ENCODE peak calls at places on chromosome 9, in ten cellular contexts. One of them, this sample, is unnamed.

GRCh38 chr9:90393355-90394152 is 249.1 kb downstream of the DIRAS2 start:
- DNase-seq in tibial nerve: no peak
- DNase-seq in AG04450: no peak
- DNase-seq in neural progenitor cell: no peak
- DNase-seq in dorsolateral prefrontal cortex: no peak
- DNase-seq in transverse colon: no peak
- DNase-seq in thyroid gland: no peak
- DNase-seq in astrocyte: no peak
- DNase-seq in colonic mucosa: no peak
- DNase-seq in kidney epithelial cell: peak; percentile 69
- DNase-seq in this sample: no peak

GRCh38 chr9:87827341-87827740 is 55.3 kb upstream of the SPATA31E1 start:
- DNase-seq in AG04450: no peak
- DNase-seq in dorsolateral prefrontal cortex: no peak
- DNase-seq in neural progenitor cell: no peak
- DNase-seq in transverse colon: no peak
- DNase-seq in colonic mucosa: no peak
- DNase-seq in thyroid gland: no peak
- DNase-seq in astrocyte: peak; percentile 45
- DNase-seq in tibial nerve: no peak
- DNase-seq in kidney epithelial cell: no peak
- DNase-seq in this sample: no peak

GRCh38 chr9:134366223-134367031 is 40.2 kb downstream of the RXRA start:
- DNase-seq in thyroid gland: peak; percentile 95
- DNase-seq in transverse colon: peak; percentile 90
- DNase-seq in colonic mucosa: peak; percentile 94
- DNase-seq in neural progenitor cell: no peak
- DNase-seq in AG04450: peak; percentile 61
- DNase-seq in tibial nerve: peak; percentile 94
- DNase-seq in kidney epithelial cell: no peak
- DNase-seq in astrocyte: peak; percentile 62
- DNase-seq in dorsolateral prefrontal cortex: peak; percentile 90
- DNase-seq in this sample: peak; percentile 63

GRCh38 chr9:136138566-136138965 is 19.9 kb upstream of the TMEM250 start:
- DNase-seq in thyroid gland: no peak
- DNase-seq in kidney epithelial cell: no peak
- DNase-seq in dorsolateral prefrontal cortex: no peak
- DNase-seq in neural progenitor cell: peak; percentile 91
- DNase-seq in AG04450: no peak
- DNase-seq in tibial nerve: no peak
- DNase-seq in astrocyte: no peak
- DNase-seq in colonic mucosa: peak; percentile 45
- DNase-seq in transverse colon: peak; percentile 34
- DNase-seq in this sample: no peak

GRCh38 chr9:98347642-98348041 is 92.2 kb upstream of the TBC1D2 start:
- DNase-seq in transverse colon: no peak
- DNase-seq in AG04450: no peak
- DNase-seq in astrocyte: no peak
- DNase-seq in dorsolateral prefrontal cortex: no peak
- DNase-seq in tibial nerve: no peak
- DNase-seq in kidney epithelial cell: no peak
- DNase-seq in neural progenitor cell: no peak
- DNase-seq in thyroid gland: no peak
- DNase-seq in colonic mucosa: no peak
- DNase-seq in this sample: no peak

GRCh38 chr9:35649431-35650340 is 1.0 kb downstream of the SIT1 start:
- DNase-seq in tibial nerve: no peak
- DNase-seq in AG04450: no peak
- DNase-seq in dorsolateral prefrontal cortex: no peak
- DNase-seq in colonic mucosa: no peak
- DNase-seq in thyroid gland: no peak
- DNase-seq in neural progenitor cell: no peak
- DNase-seq in kidney epithelial cell: no peak
- DNase-seq in transverse colon: no peak
- DNase-seq in astrocyte: peak; percentile 8
- DNase-seq in this sample: no peak

GRCh38 chr9:127706836-127707241 is at the start of gene CFAP157:
- DNase-seq in thyroid gland: no peak
- DNase-seq in neural progenitor cell: peak; percentile 37
- DNase-seq in tibial nerve: no peak
- DNase-seq in kidney epithelial cell: no peak
- DNase-seq in transverse colon: no peak
- DNase-seq in AG04450: no peak
- DNase-seq in astrocyte: no peak
- DNase-seq in dorsolateral prefrontal cortex: no peak
- DNase-seq in colonic mucosa: no peak
- DNase-seq in this sample: no peak

GRCh38 chr9:76396144-76396543 is 1.9 kb upstream of the RFK start:
- DNase-seq in kidney epithelial cell: no peak
- DNase-seq in tibial nerve: no peak
- DNase-seq in neural progenitor cell: no peak
- DNase-seq in transverse colon: no peak
- DNase-seq in astrocyte: no peak
- DNase-seq in colonic mucosa: no peak
- DNase-seq in dorsolateral prefrontal cortex: no peak
- DNase-seq in thyroid gland: no peak
- DNase-seq in AG04450: no peak
- DNase-seq in this sample: no peak

GRCh38 chr9:131273791-131274673 is 2.3 kb downstream of the FAM78A start:
- DNase-seq in tibial nerve: no peak
- DNase-seq in transverse colon: no peak
- DNase-seq in AG04450: no peak
- DNase-seq in thyroid gland: no peak
- DNase-seq in kidney epithelial cell: no peak
- DNase-seq in colonic mucosa: no peak
- DNase-seq in astrocyte: no peak
- DNase-seq in neural progenitor cell: no peak
- DNase-seq in dorsolateral prefrontal cortex: no peak
- DNase-seq in this sample: no peak

GRCh38 chr9:131274674-131275331 is 1.5 kb downstream of the FAM78A start:
- DNase-seq in colonic mucosa: no peak
- DNase-seq in dorsolateral prefrontal cortex: no peak
- DNase-seq in thyroid gland: no peak
- DNase-seq in AG04450: no peak
- DNase-seq in kidney epithelial cell: no peak
- DNase-seq in astrocyte: no peak
- DNase-seq in tibial nerve: peak; percentile 38
- DNase-seq in neural progenitor cell: no peak
- DNase-seq in transverse colon: peak; percentile 65
- DNase-seq in this sample: no peak

GRCh38 chr9:131271506-131271931 is 4.8 kb downstream of the FAM78A start:
- DNase-seq in kidney epithelial cell: no peak
- DNase-seq in tibial nerve: no peak
- DNase-seq in transverse colon: no peak
- DNase-seq in astrocyte: no peak
- DNase-seq in colonic mucosa: no peak
- DNase-seq in dorsolateral prefrontal cortex: no peak
- DNase-seq in neural progenitor cell: no peak
- DNase-seq in thyroid gland: no peak
- DNase-seq in AG04450: no peak
- DNase-seq in this sample: no peak

GRCh38 chr9:131272212-131272611 is 4.1 kb downstream of the FAM78A start:
- DNase-seq in transverse colon: no peak
- DNase-seq in tibial nerve: no peak
- DNase-seq in kidney epithelial cell: no peak
- DNase-seq in thyroid gland: no peak
- DNase-seq in colonic mucosa: no peak
- DNase-seq in astrocyte: no peak
- DNase-seq in dorsolateral prefrontal cortex: no peak
- DNase-seq in neural progenitor cell: no peak
- DNase-seq in AG04450: no peak
- DNase-seq in this sample: no peak

DNA sequence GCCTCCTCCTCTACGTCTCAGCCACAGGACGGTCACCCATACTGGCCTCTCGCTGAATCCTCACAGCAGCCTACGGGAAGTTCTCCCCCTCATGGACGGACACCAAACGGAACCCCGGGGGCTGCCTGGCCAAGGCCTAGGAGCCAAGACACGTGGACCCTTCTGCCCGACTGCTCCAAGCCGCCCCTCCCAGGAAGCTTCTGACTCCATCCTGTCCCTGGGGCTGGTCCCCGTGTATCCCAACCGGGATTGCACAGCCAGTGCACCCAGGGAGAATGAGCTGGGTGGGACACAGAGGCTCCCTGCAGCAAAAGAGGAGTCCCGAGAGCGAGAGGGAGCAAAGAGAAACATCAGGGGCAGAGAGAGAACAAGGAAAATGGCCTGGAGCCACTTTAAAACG is 3.2 kb downstream of the FAM78A start:
- DNase-seq in colonic mucosa: no peak
- DNase-seq in AG04450: no peak
- DNase-seq in neural progenitor cell: no peak
- DNase-seq in tibial nerve: no peak
- DNase-seq in kidney epithelial cell: no peak
- DNase-seq in thyroid gland: no peak
- DNase-seq in dorsolateral prefrontal cortex: no peak
- DNase-seq in astrocyte: no peak
- DNase-seq in transverse colon: peak; percentile 32
- DNase-seq in this sample: no peak
- H3K4me3 ChIP-seq in colonic mucosa: peak overlapping the region; percentile 62
- H3K4me3 ChIP-seq in AG04450: no peak overlapping the region
- H3K4me3 ChIP-seq in neural progenitor cell: no peak overlapping the region
- H3K4me3 ChIP-seq in tibial nerve: peak overlapping the region; percentile 70
- H3K4me3 ChIP-seq in kidney epithelial cell: no peak overlapping the region
- H3K4me3 ChIP-seq in thyroid gland: no peak overlapping the region
- H3K4me3 ChIP-seq in dorsolateral prefrontal cortex: peak overlapping the region; percentile 65
- H3K4me3 ChIP-seq in astrocyte: no peak overlapping the region
- H3K4me3 ChIP-seq in transverse colon: peak overlapping the region; percentile 72
- H3K4me3 ChIP-seq in this sample: no peak overlapping the region

GRCh38 chr9:81388831-81389230 is 300.5 kb downstream of the TLE1 start:
- DNase-seq in colonic mucosa: no peak
- DNase-seq in dorsolateral prefrontal cortex: no peak
- DNase-seq in kidney epithelial cell: no peak
- DNase-seq in transverse colon: no peak
- DNase-seq in thyroid gland: no peak
- DNase-seq in astrocyte: no peak
- DNase-seq in AG04450: no peak
- DNase-seq in tibial nerve: no peak
- DNase-seq in neural progenitor cell: no peak
- DNase-seq in this sample: no peak

GRCh38 chr9:81391457-81391825 is 297.9 kb downstream of the TLE1 start:
- DNase-seq in thyroid gland: no peak
- DNase-seq in kidney epithelial cell: no peak
- DNase-seq in transverse colon: no peak
- DNase-seq in astrocyte: no peak
- DNase-seq in AG04450: no peak
- DNase-seq in tibial nerve: no peak
- DNase-seq in colonic mucosa: no peak
- DNase-seq in neural progenitor cell: no peak
- DNase-seq in dorsolateral prefrontal cortex: no peak
- DNase-seq in this sample: no peak

GRCh38 chr9:81393985-81394811 is 295.1 kb downstream of the TLE1 start:
- DNase-seq in tibial nerve: no peak
- DNase-seq in AG04450: no peak
- DNase-seq in transverse colon: no peak
- DNase-seq in neural progenitor cell: no peak
- DNase-seq in thyroid gland: no peak
- DNase-seq in dorsolateral prefrontal cortex: no peak
- DNase-seq in kidney epithelial cell: no peak
- DNase-seq in colonic mucosa: no peak
- DNase-seq in astrocyte: no peak
- DNase-seq in this sample: no peak

GRCh38 chr9:81389569-81389993 is 299.8 kb downstream of the TLE1 start:
- DNase-seq in kidney epithelial cell: peak; percentile 98
- DNase-seq in dorsolateral prefrontal cortex: no peak
- DNase-seq in thyroid gland: peak; percentile 13
- DNase-seq in astrocyte: peak; percentile 100
- DNase-seq in neural progenitor cell: no peak
- DNase-seq in AG04450: peak; percentile 92
- DNase-seq in tibial nerve: peak; percentile 44
- DNase-seq in colonic mucosa: no peak
- DNase-seq in transverse colon: peak; percentile 11
- DNase-seq in this sample: peak; percentile 98

GRCh38 chr9:81390802-81391456 is 298.4 kb downstream of the TLE1 start:
- DNase-seq in neural progenitor cell: no peak
- DNase-seq in transverse colon: no peak
- DNase-seq in colonic mucosa: no peak
- DNase-seq in astrocyte: no peak
- DNase-seq in kidney epithelial cell: no peak
- DNase-seq in AG04450: no peak
- DNase-seq in dorsolateral prefrontal cortex: no peak
- DNase-seq in thyroid gland: no peak
- DNase-seq in tibial nerve: no peak
- DNase-seq in this sample: no peak
- TF ChIP-seq CTCF in neural progenitor cell: no peak
- TF ChIP-seq CTCF in transverse colon: no peak
- TF ChIP-seq CTCF in colonic mucosa: no peak
- TF ChIP-seq CTCF in astrocyte: no peak
- TF ChIP-seq CTCF in kidney epithelial cell: no peak
- TF ChIP-seq CTCF in AG04450: no peak
- TF ChIP-seq CTCF in dorsolateral prefrontal cortex: no peak
- TF ChIP-seq CTCF in thyroid gland: no peak
- TF ChIP-seq CTCF in tibial nerve: no peak
- TF ChIP-seq CTCF in this sample: no peak

GRCh38 chr9:126611188-126611587 is 2.5 kb upstream of the LMX1B start:
- DNase-seq in colonic mucosa: no peak
- DNase-seq in kidney epithelial cell: no peak
- DNase-seq in transverse colon: no peak
- DNase-seq in astrocyte: no peak
- DNase-seq in neural progenitor cell: no peak
- DNase-seq in tibial nerve: no peak
- DNase-seq in thyroid gland: no peak
- DNase-seq in AG04450: no peak
- DNase-seq in dorsolateral prefrontal cortex: no peak
- DNase-seq in this sample: no peak
- H3K27me3 ChIP-seq in colonic mucosa: peaks cover 83% of the 10 kb centered on the region
- H3K27me3 ChIP-seq in kidney epithelial cell: peaks cover 81% of the 10 kb centered on the region
- H3K27me3 ChIP-seq in transverse colon: peaks cover 94% of the 10 kb centered on the region
- H3K27me3 ChIP-seq in astrocyte: peaks cover 71% of the 10 kb centered on the region
- H3K27me3 ChIP-seq in neural progenitor cell: peaks cover 99% of the 10 kb centered on the region
- H3K27me3 ChIP-seq in tibial nerve: no peaks in the 10 kb centered on the region
- H3K27me3 ChIP-seq in thyroid gland: no peaks in the 10 kb centered on the region
- H3K27me3 ChIP-seq in AG04450: peaks cover 71% of the 10 kb centered on the region
- H3K27me3 ChIP-seq in dorsolateral prefrontal cortex: peaks cover 59% of the 10 kb centered on the region
- H3K27me3 ChIP-seq in this sample: peaks cover 58% of the 10 kb centered on the region

GRCh38 chr9:109416135-109416706 is 81.9 kb downstream of the PTPN3 start:
- DNase-seq in astrocyte: no peak
- DNase-seq in tibial nerve: no peak
- DNase-seq in colonic mucosa: no peak
- DNase-seq in transverse colon: no peak
- DNase-seq in dorsolateral prefrontal cortex: no peak
- DNase-seq in neural progenitor cell: no peak
- DNase-seq in thyroid gland: no peak
- DNase-seq in kidney epithelial cell: no peak
- DNase-seq in AG04450: no peak
- DNase-seq in this sample: no peak

GRCh38 chr9:109417054-109417453 is 81.1 kb downstream of the PTPN3 start:
- DNase-seq in tibial nerve: no peak
- DNase-seq in colonic mucosa: peak; percentile 23
- DNase-seq in astrocyte: peak; percentile 22
- DNase-seq in neural progenitor cell: no peak
- DNase-seq in thyroid gland: no peak
- DNase-seq in dorsolateral prefrontal cortex: no peak
- DNase-seq in AG04450: no peak
- DNase-seq in kidney epithelial cell: no peak
- DNase-seq in transverse colon: peak; percentile 31
- DNase-seq in this sample: no peak

GRCh38 chr9:109419531-109419930 is 78.6 kb downstream of the PTPN3 start:
- DNase-seq in thyroid gland: no peak
- DNase-seq in colonic mucosa: no peak
- DNase-seq in tibial nerve: no peak
- DNase-seq in kidney epithelial cell: no peak
- DNase-seq in astrocyte: no peak
- DNase-seq in AG04450: no peak
- DNase-seq in neural progenitor cell: no peak
- DNase-seq in transverse colon: no peak
- DNase-seq in dorsolateral prefrontal cortex: no peak
- DNase-seq in this sample: no peak

GRCh38 chr9:109418827-109419226 is 79.3 kb downstream of the PTPN3 start:
- DNase-seq in dorsolateral prefrontal cortex: no peak
- DNase-seq in transverse colon: no peak
- DNase-seq in kidney epithelial cell: peak; percentile 34
- DNase-seq in colonic mucosa: no peak
- DNase-seq in neural progenitor cell: peak; percentile 80
- DNase-seq in astrocyte: peak; percentile 29
- DNase-seq in thyroid gland: peak; percentile 47
- DNase-seq in tibial nerve: no peak
- DNase-seq in AG04450: no peak
- DNase-seq in this sample: no peak

GRCh38 chr9:109417585-109418544 is 80.2 kb downstream of the PTPN3 start:
- DNase-seq in kidney epithelial cell: no peak
- DNase-seq in colonic mucosa: no peak
- DNase-seq in thyroid gland: peak; percentile 95
- DNase-seq in neural progenitor cell: no peak
- DNase-seq in astrocyte: no peak
- DNase-seq in tibial nerve: no peak
- DNase-seq in dorsolateral prefrontal cortex: no peak
- DNase-seq in transverse colon: no peak
- DNase-seq in AG04450: no peak
- DNase-seq in this sample: no peak
- H3K4me3 ChIP-seq in kidney epithelial cell: no peak overlapping the region
- H3K4me3 ChIP-seq in colonic mucosa: no peak overlapping the region
- H3K4me3 ChIP-seq in thyroid gland: no peak overlapping the region
- H3K4me3 ChIP-seq in neural progenitor cell: no peak overlapping the region
- H3K4me3 ChIP-seq in astrocyte: no peak overlapping the region
- H3K4me3 ChIP-seq in tibial nerve: no peak overlapping the region
- H3K4me3 ChIP-seq in dorsolateral prefrontal cortex: no peak overlapping the region
- H3K4me3 ChIP-seq in transverse colon: no peak overlapping the region
- H3K4me3 ChIP-seq in AG04450: no peak overlapping the region
- H3K4me3 ChIP-seq in this sample: no peak overlapping the region

This sample was measured in BJ.